ENCODE peak calls at places on chromosomes 4 and X, in five cellular contexts. One of them, this sample, is unnamed.

GRCh38 chr4:84582988-84583870 is at the start of gene CDS1:
- DNase-seq in Panc1: no peak
- DNase-seq in prostate gland: peak; percentile 62
- DNase-seq in HCT116: no peak
- DNase-seq in SK-N-SH: peak; percentile 66
- DNase-seq in this sample: peak; percentile 41

GRCh38 chrX:118523920-118524319 is 28.3 kb downstream of the DOCK11 start:
- DNase-seq in Panc1: no peak
- DNase-seq in prostate gland: no peak
- DNase-seq in HCT116: no peak
- DNase-seq in SK-N-SH: no peak
- DNase-seq in this sample: no peak

GRCh38 chr4:153335665-153336064 is 8.8 kb upstream of the MND1 start:
- DNase-seq in Panc1: no peak
- DNase-seq in prostate gland: no peak
- DNase-seq in HCT116: no peak
- DNase-seq in SK-N-SH: no peak
- DNase-seq in this sample: no peak

GRCh38 chrX:38233891-38234807 is 13.5 kb upstream of the SRPX start:
- DNase-seq in Panc1: no peak
- DNase-seq in prostate gland: no peak
- DNase-seq in HCT116: no peak
- DNase-seq in SK-N-SH: no peak
- DNase-seq in this sample: no peak

GRCh38 chrX:154308108-154308946 is 12.7 kb downstream of the TKTL1 start:
- DNase-seq in Panc1: peak; percentile 36
- DNase-seq in prostate gland: peak; percentile 15
- DNase-seq in HCT116: peak; percentile 24
- DNase-seq in SK-N-SH: peak; percentile 61
- DNase-seq in this sample: peak; percentile 37

GRCh38 chr4:174763454-174764104 is 65.5 kb downstream of the GLRA3 start:
- DNase-seq in Panc1: no peak
- DNase-seq in prostate gland: no peak
- DNase-seq in HCT116: no peak
- DNase-seq in SK-N-SH: no peak
- DNase-seq in this sample: no peak

GRCh38 chr4:60926624-60927023 is 273.5 kb upstream of the ADGRL3 start:
- DNase-seq in Panc1: no peak
- DNase-seq in prostate gland: no peak
- DNase-seq in HCT116: no peak
- DNase-seq in SK-N-SH: no peak
- DNase-seq in this sample: no peak

GRCh38 chr4:150078041-150078995 is at the start of gene DCLK2:
- DNase-seq in Panc1: no peak
- DNase-seq in prostate gland: peak; percentile 35
- DNase-seq in HCT116: peak; percentile 21
- DNase-seq in SK-N-SH: peak; percentile 95
- DNase-seq in this sample: peak; percentile 22

GRCh38 chr4:83581411-83582288 is 45.7 kb downstream of the GPAT3 start:
- DNase-seq in Panc1: no peak
- DNase-seq in prostate gland: no peak
- DNase-seq in HCT116: no peak
- DNase-seq in SK-N-SH: no peak
- DNase-seq in this sample: no peak

GRCh38 chr4:83219344-83219990 is 65.1 kb downstream of the COQ2 start:
- DNase-seq in Panc1: no peak
- DNase-seq in prostate gland: peak; percentile 58
- DNase-seq in HCT116: no peak
- DNase-seq in SK-N-SH: no peak
- DNase-seq in this sample: no peak

GRCh38 chr4:70367813-70368212 is 7.3 kb downstream of the SMR3A start:
- DNase-seq in Panc1: no peak
- DNase-seq in prostate gland: no peak
- DNase-seq in HCT116: no peak
- DNase-seq in SK-N-SH: no peak
- DNase-seq in this sample: no peak

GRCh38 chr4:76434901-76435688 is at the start of gene SHROOM3:
- DNase-seq in Panc1: no peak
- DNase-seq in prostate gland: peak; percentile 17
- DNase-seq in HCT116: no peak
- DNase-seq in SK-N-SH: no peak
- DNase-seq in this sample: no peak

GRCh38 chrX:31334997-31335396 is 263.2 kb upstream of the FTHL17 start:
- DNase-seq in Panc1: no peak
- DNase-seq in prostate gland: no peak
- DNase-seq in HCT116: no peak
- DNase-seq in SK-N-SH: no peak
- DNase-seq in this sample: no peak

GRCh38 chr4:108592674-108592986 is 27.7 kb upstream of the RPL34 start:
- DNase-seq in Panc1: no peak
- DNase-seq in prostate gland: no peak
- DNase-seq in HCT116: no peak
- DNase-seq in SK-N-SH: no peak
- DNase-seq in this sample: no peak

GRCh38 chrX:39017062-39017461 is 215.8 kb downstream of the MID1IP1 start:
- DNase-seq in Panc1: no peak
- DNase-seq in prostate gland: no peak
- DNase-seq in HCT116: no peak
- DNase-seq in SK-N-SH: no peak
- DNase-seq in this sample: no peak

GRCh38 chr4:27711041-27711440 is 850.4 kb downstream of the STIM2 start:
- DNase-seq in Panc1: no peak
- DNase-seq in prostate gland: no peak
- DNase-seq in HCT116: no peak
- DNase-seq in SK-N-SH: no peak
- DNase-seq in this sample: no peak

GRCh38 chr4:100379583-100380105 is 138.2 kb downstream of the EMCN start:
- DNase-seq in Panc1: no peak
- DNase-seq in prostate gland: no peak
- DNase-seq in HCT116: no peak
- DNase-seq in SK-N-SH: no peak
- DNase-seq in this sample: no peak

GRCh38 chrX:49039598-49040375 is 3.4 kb downstream of the TFE3 start:
- DNase-seq in Panc1: no peak
- DNase-seq in prostate gland: peak; percentile 59
- DNase-seq in HCT116: peak; percentile 75
- DNase-seq in SK-N-SH: peak; percentile 36
- DNase-seq in this sample: peak; percentile 42

GRCh38 chrX:136725446-136726104 is 55.2 kb downstream of the ARHGEF6 start:
- DNase-seq in Panc1: no peak
- DNase-seq in prostate gland: no peak
- DNase-seq in HCT116: no peak
- DNase-seq in SK-N-SH: no peak
- DNase-seq in this sample: no peak

GRCh38 chrX:103918050-103918449 is 44.4 kb upstream of the TMSB15B start:
- DNase-seq in Panc1: no peak
- DNase-seq in prostate gland: peak; percentile 14
- DNase-seq in HCT116: peak; percentile 50
- DNase-seq in SK-N-SH: peak; percentile 70
- DNase-seq in this sample: peak; percentile 17

GRCh38 chr4:89298160-89298559 is 9.4 kb downstream of the GPRIN3 start:
- DNase-seq in Panc1: no peak
- DNase-seq in prostate gland: no peak
- DNase-seq in HCT116: no peak
- DNase-seq in SK-N-SH: no peak
- DNase-seq in this sample: no peak
- TF ChIP-seq POLR2AphosphoS5 in Panc1: no peak
- TF ChIP-seq POLR2AphosphoS5 in prostate gland: no peak
- TF ChIP-seq POLR2AphosphoS5 in HCT116: no peak
- TF ChIP-seq POLR2AphosphoS5 in SK-N-SH: no peak
- TF ChIP-seq POLR2AphosphoS5 in this sample: no peak

GRCh38 chrX:110026099-110026844 is 23.4 kb downstream of the TMEM164 start:
- DNase-seq in Panc1: no peak
- DNase-seq in prostate gland: no peak
- DNase-seq in HCT116: no peak
- DNase-seq in SK-N-SH: no peak
- DNase-seq in this sample: no peak
- TF ChIP-seq POLR2AphosphoS5 in Panc1: no peak
- TF ChIP-seq POLR2AphosphoS5 in prostate gland: no peak
- TF ChIP-seq POLR2AphosphoS5 in HCT116: no peak
- TF ChIP-seq POLR2AphosphoS5 in SK-N-SH: no peak
- TF ChIP-seq POLR2AphosphoS5 in this sample: no peak

DNA sequence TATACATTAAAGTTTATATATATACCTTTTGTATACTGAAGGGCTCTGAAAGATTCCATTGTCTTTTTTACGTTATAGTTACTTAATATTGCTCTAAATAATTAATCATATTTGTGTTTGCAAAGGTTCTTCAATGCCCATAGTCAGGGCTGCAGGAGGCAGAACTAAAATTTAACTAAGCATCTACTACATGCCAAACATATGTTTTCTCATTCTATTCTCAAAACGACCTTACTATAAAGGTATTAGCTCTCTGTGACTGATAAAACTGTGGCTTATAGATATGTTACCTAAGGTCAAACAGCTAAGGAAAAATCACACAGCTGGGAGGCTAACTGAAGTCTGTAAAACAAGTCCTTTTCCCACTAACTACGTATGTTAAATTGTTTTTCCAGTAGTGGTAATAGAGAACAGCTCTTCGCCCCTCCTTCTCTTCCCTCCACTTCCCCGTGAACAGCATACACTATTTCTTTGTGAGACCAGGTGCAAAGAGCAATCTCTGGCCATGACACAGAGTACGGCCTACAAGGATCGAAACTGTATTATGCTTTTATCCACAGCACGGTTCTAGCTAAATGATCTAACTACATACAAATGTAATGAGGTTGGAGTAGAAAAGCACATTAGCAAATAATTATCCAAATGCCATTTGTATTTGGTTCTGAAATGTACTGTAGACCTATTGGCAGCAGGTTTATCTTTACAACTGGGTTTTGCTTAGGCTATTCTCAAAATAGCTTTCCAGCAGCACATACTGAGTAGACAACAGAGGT is 1.7 kb downstream of the CNOT6L start:
- DNase-seq in Panc1: no peak
- DNase-seq in prostate gland: no peak
- DNase-seq in HCT116: no peak
- DNase-seq in SK-N-SH: no peak
- DNase-seq in this sample: no peak
- TF ChIP-seq POLR2AphosphoS5 in Panc1: no peak
- TF ChIP-seq POLR2AphosphoS5 in prostate gland: no peak
- TF ChIP-seq POLR2AphosphoS5 in HCT116: no peak
- TF ChIP-seq POLR2AphosphoS5 in SK-N-SH: no peak
- TF ChIP-seq POLR2AphosphoS5 in this sample: no peak

DNA sequence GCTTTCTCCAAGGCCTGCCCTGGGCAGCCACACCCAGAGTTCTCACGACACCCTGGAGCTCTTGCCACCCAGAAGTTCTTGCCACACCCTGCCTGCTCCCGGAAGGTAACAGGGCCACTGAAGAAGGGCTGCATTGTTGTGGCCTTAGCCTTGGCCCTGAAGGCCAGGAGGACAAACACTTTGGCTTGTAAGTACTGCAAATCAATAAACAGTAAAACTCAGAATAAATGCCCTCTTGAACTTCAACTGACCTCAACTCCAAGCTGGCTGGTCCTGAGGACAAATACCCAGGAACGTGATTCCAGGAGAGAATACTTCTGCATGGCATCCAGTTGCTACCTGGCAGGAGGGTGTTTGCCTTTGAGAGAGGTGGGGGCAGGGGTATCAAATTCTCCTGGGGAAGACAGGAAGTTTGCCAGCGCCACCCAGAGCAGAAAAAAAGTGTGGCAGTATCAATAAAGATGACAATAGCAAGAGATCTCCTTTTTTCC is 54.1 kb downstream of the TLR10 start:
- DNase-seq in Panc1: no peak
- DNase-seq in prostate gland: peak; percentile 62
- DNase-seq in HCT116: peak; percentile 77
- DNase-seq in SK-N-SH: no peak
- DNase-seq in this sample: no peak
- TF ChIP-seq POLR2AphosphoS5 in Panc1: no peak
- TF ChIP-seq POLR2AphosphoS5 in prostate gland: peak; percentile 31
- TF ChIP-seq POLR2AphosphoS5 in HCT116: no peak
- TF ChIP-seq POLR2AphosphoS5 in SK-N-SH: no peak
- TF ChIP-seq POLR2AphosphoS5 in this sample: no peak

This sample was measured in GM12891.